ENCODE peak calls at places on chromosomes 2 and 18, in nine cellular contexts. W is NCI-H1105 treated with DMSO at 0.1 percent for 48 hours, N is activated T-cell treated with anti-CD3 and anti-CD28 coated beads for 1 hour, T is endothelial cell, O is GM12891, Y is T1000, Z is upper lobe of right lung, H is B cell, E is cardiac septum. P is an unnamed sample.

GRCh38 chr2:165790461-165790860 is 3.6 kb downstream of the GALNT3 start:
- DNase-seq in W (no peak), N (no peak), T (no peak), O (no peak), Y (no peak), Z (no peak), H (no peak), E (no peak), P (no peak)

GRCh38 chr18:75220786-75221355 is 10.3 kb downstream of the TSHZ1 start:
- DNase-seq in W (no peak), N (no peak), T (no peak), O (no peak), Y (no peak), Z (no peak), H (no peak), E (no peak), P (no peak)

GRCh38 chr2:212022966-212023365 is 515.6 kb downstream of the ERBB4 start:
- DNase-seq in W (no peak), N (no peak), T (no peak), O (no peak), Y (no peak), Z (no peak), H (no peak), E (no peak), P (no peak)

GRCh38 chr2:228545041-228545440 is 363.6 kb upstream of the SPHKAP start:
- DNase-seq in W (no peak), N (no peak), T (no peak), O (no peak), Y (no peak), Z (no peak), H (no peak), E (no peak), P (no peak)

GRCh38 chr18:9851511-9851910 is 34.3 kb upstream of the TXNDC2 start:
- DNase-seq in W (no peak), N (no peak), T (no peak), O (no peak), Y (no peak), Z (peak; percentile 69), H (no peak), E (no peak), P (no peak)

GRCh38 chr18:11658989-11659388 is 30.1 kb upstream of the GNAL start:
- DNase-seq in W (no peak), N (no peak), T (no peak), O (no peak), Y (no peak), Z (peak; percentile 67), H (no peak), E (no peak), P (peak; percentile 77)

GRCh38 chr2:156908825-156909224 is 348.7 kb upstream of the GALNT5 start:
- DNase-seq in W (no peak), N (no peak), T (no peak), O (no peak), Y (no peak), Z (no peak), H (no peak), E (no peak), P (no peak)

GRCh38 chr2:198117397-198118041 is 313.1 kb downstream of the PLCL1 start:
- DNase-seq in W (no peak), N (no peak), T (no peak), O (no peak), Y (no peak), Z (no peak), H (no peak), E (no peak), P (no peak)

GRCh38 chr2:234003972-234004617 is 46.4 kb upstream of the SPP2 start:
- DNase-seq in W (no peak), N (no peak), T (no peak), O (no peak), Y (peak; percentile 72), Z (no peak), H (no peak), E (no peak), P (no peak)

GRCh38 chr2:130391872-130392670 is 36.2 kb downstream of the PTPN18 start:
- DNase-seq in W (peak; percentile 57), N (no peak), T (no peak), O (no peak), Y (no peak), Z (no peak), H (no peak), E (no peak), P (peak; percentile 75)